ENCODE peak calls at places on chromosomes 6 and 20, in six cellular contexts. One of them, this sample, is unnamed.

GRCh38 chr20:45848969-45849582 is 8.1 kb downstream of the ACOT8 start:
- DNase-seq in myocyte: no peak
- DNase-seq in activated T-cell treated with anti-CD3 and anti-CD28 coated beads for 48 hours: no peak
- DNase-seq in fibroblast of pulmonary artery: no peak
- DNase-seq in stimulated activated CD8-positive, alpha-beta memory T cell treated with anti-CD3 and anti-CD28 coated beads, Interleukin-2, amount 100 ng/mL, for 1 hour: no peak
- DNase-seq in activated gamma-delta T cell treated with anti-CD3 and anti-CD28 coated beads, Interleukin-2, amount 50 U/mL, for 16 hours: no peak
- DNase-seq in this sample: no peak

GRCh38 chr6:43355862-43356590 is 13.4 kb downstream of the ZNF318 start:
- DNase-seq in myocyte: peak; percentile 17
- DNase-seq in activated T-cell treated with anti-CD3 and anti-CD28 coated beads for 48 hours: no peak
- DNase-seq in fibroblast of pulmonary artery: peak; percentile 40
- DNase-seq in stimulated activated CD8-positive, alpha-beta memory T cell treated with anti-CD3 and anti-CD28 coated beads, Interleukin-2, amount 100 ng/mL, for 1 hour: no peak
- DNase-seq in activated gamma-delta T cell treated with anti-CD3 and anti-CD28 coated beads, Interleukin-2, amount 50 U/mL, for 16 hours: no peak
- DNase-seq in this sample: no peak

GRCh38 chr6:169254456-169255316 is 1.0 kb upstream of the THBS2 start:
- DNase-seq in myocyte: no peak
- DNase-seq in activated T-cell treated with anti-CD3 and anti-CD28 coated beads for 48 hours: no peak
- DNase-seq in fibroblast of pulmonary artery: no peak
- DNase-seq in stimulated activated CD8-positive, alpha-beta memory T cell treated with anti-CD3 and anti-CD28 coated beads, Interleukin-2, amount 100 ng/mL, for 1 hour: no peak
- DNase-seq in activated gamma-delta T cell treated with anti-CD3 and anti-CD28 coated beads, Interleukin-2, amount 50 U/mL, for 16 hours: no peak
- DNase-seq in this sample: no peak

GRCh38 chr6:47303861-47304260 is 5.8 kb downstream of the TNFRSF21 start:
- DNase-seq in myocyte: peak; percentile 37
- DNase-seq in activated T-cell treated with anti-CD3 and anti-CD28 coated beads for 48 hours: no peak
- DNase-seq in fibroblast of pulmonary artery: no peak
- DNase-seq in stimulated activated CD8-positive, alpha-beta memory T cell treated with anti-CD3 and anti-CD28 coated beads, Interleukin-2, amount 100 ng/mL, for 1 hour: no peak
- DNase-seq in activated gamma-delta T cell treated with anti-CD3 and anti-CD28 coated beads, Interleukin-2, amount 50 U/mL, for 16 hours: no peak
- DNase-seq in this sample: no peak

GRCh38 chr20:35443003-35443402 is 5.0 kb upstream of the GDF5 start:
- DNase-seq in myocyte: peak; percentile 57
- DNase-seq in activated T-cell treated with anti-CD3 and anti-CD28 coated beads for 48 hours: no peak
- DNase-seq in fibroblast of pulmonary artery: peak; percentile 58
- DNase-seq in stimulated activated CD8-positive, alpha-beta memory T cell treated with anti-CD3 and anti-CD28 coated beads, Interleukin-2, amount 100 ng/mL, for 1 hour: no peak
- DNase-seq in activated gamma-delta T cell treated with anti-CD3 and anti-CD28 coated beads, Interleukin-2, amount 50 U/mL, for 16 hours: no peak
- DNase-seq in this sample: no peak

GRCh38 chr6:113697642-113698410 is 159.3 kb upstream of the MARCKS start:
- DNase-seq in myocyte: peak; percentile 80
- DNase-seq in activated T-cell treated with anti-CD3 and anti-CD28 coated beads for 48 hours: no peak
- DNase-seq in fibroblast of pulmonary artery: peak; percentile 81
- DNase-seq in stimulated activated CD8-positive, alpha-beta memory T cell treated with anti-CD3 and anti-CD28 coated beads, Interleukin-2, amount 100 ng/mL, for 1 hour: no peak
- DNase-seq in activated gamma-delta T cell treated with anti-CD3 and anti-CD28 coated beads, Interleukin-2, amount 50 U/mL, for 16 hours: no peak
- DNase-seq in this sample: no peak

GRCh38 chr6:43759926-43760798 is 9.8 kb upstream of the VEGFA start:
- DNase-seq in myocyte: no peak
- DNase-seq in activated T-cell treated with anti-CD3 and anti-CD28 coated beads for 48 hours: no peak
- DNase-seq in fibroblast of pulmonary artery: no peak
- DNase-seq in stimulated activated CD8-positive, alpha-beta memory T cell treated with anti-CD3 and anti-CD28 coated beads, Interleukin-2, amount 100 ng/mL, for 1 hour: no peak
- DNase-seq in activated gamma-delta T cell treated with anti-CD3 and anti-CD28 coated beads, Interleukin-2, amount 50 U/mL, for 16 hours: no peak
- DNase-seq in this sample: no peak

GRCh38 chr6:21159465-21159864 is 434.1 kb upstream of the SOX4 start:
- DNase-seq in myocyte: no peak
- DNase-seq in activated T-cell treated with anti-CD3 and anti-CD28 coated beads for 48 hours: no peak
- DNase-seq in fibroblast of pulmonary artery: no peak
- DNase-seq in stimulated activated CD8-positive, alpha-beta memory T cell treated with anti-CD3 and anti-CD28 coated beads, Interleukin-2, amount 100 ng/mL, for 1 hour: no peak
- DNase-seq in activated gamma-delta T cell treated with anti-CD3 and anti-CD28 coated beads, Interleukin-2, amount 50 U/mL, for 16 hours: no peak
- DNase-seq in this sample: no peak

GRCh38 chr6:71602385-71602949 is 283.9 kb upstream of the RIMS1 start:
- DNase-seq in myocyte: peak; percentile 17
- DNase-seq in activated T-cell treated with anti-CD3 and anti-CD28 coated beads for 48 hours: no peak
- DNase-seq in fibroblast of pulmonary artery: peak; percentile 42
- DNase-seq in stimulated activated CD8-positive, alpha-beta memory T cell treated with anti-CD3 and anti-CD28 coated beads, Interleukin-2, amount 100 ng/mL, for 1 hour: no peak
- DNase-seq in activated gamma-delta T cell treated with anti-CD3 and anti-CD28 coated beads, Interleukin-2, amount 50 U/mL, for 16 hours: no peak
- DNase-seq in this sample: no peak

GRCh38 chr6:52149076-52149475 is 37.1 kb upstream of the IL17A start:
- DNase-seq in myocyte: peak; percentile 67
- DNase-seq in activated T-cell treated with anti-CD3 and anti-CD28 coated beads for 48 hours: no peak
- DNase-seq in fibroblast of pulmonary artery: no peak
- DNase-seq in stimulated activated CD8-positive, alpha-beta memory T cell treated with anti-CD3 and anti-CD28 coated beads, Interleukin-2, amount 100 ng/mL, for 1 hour: no peak
- DNase-seq in activated gamma-delta T cell treated with anti-CD3 and anti-CD28 coated beads, Interleukin-2, amount 50 U/mL, for 16 hours: no peak
- DNase-seq in this sample: no peak

GRCh38 chr6:119347466-119348307 is 1.9 kb downstream of the MAN1A1 start:
- DNase-seq in myocyte: no peak
- DNase-seq in activated T-cell treated with anti-CD3 and anti-CD28 coated beads for 48 hours: peak; percentile 4
- DNase-seq in fibroblast of pulmonary artery: no peak
- DNase-seq in stimulated activated CD8-positive, alpha-beta memory T cell treated with anti-CD3 and anti-CD28 coated beads, Interleukin-2, amount 100 ng/mL, for 1 hour: peak; percentile 11
- DNase-seq in activated gamma-delta T cell treated with anti-CD3 and anti-CD28 coated beads, Interleukin-2, amount 50 U/mL, for 16 hours: no peak
- DNase-seq in this sample: no peak

GRCh38 chr20:51631011-51631950 is 88.8 kb upstream of the NFATC2 start:
- DNase-seq in myocyte: peak; percentile 74
- DNase-seq in activated T-cell treated with anti-CD3 and anti-CD28 coated beads for 48 hours: peak; percentile 30
- DNase-seq in fibroblast of pulmonary artery: peak; percentile 100
- DNase-seq in stimulated activated CD8-positive, alpha-beta memory T cell treated with anti-CD3 and anti-CD28 coated beads, Interleukin-2, amount 100 ng/mL, for 1 hour: no peak
- DNase-seq in activated gamma-delta T cell treated with anti-CD3 and anti-CD28 coated beads, Interleukin-2, amount 50 U/mL, for 16 hours: no peak
- DNase-seq in this sample: no peak

GRCh38 chr20:51372966-51373365 is 169.6 kb downstream of the NFATC2 start:
- DNase-seq in myocyte: no peak
- DNase-seq in activated T-cell treated with anti-CD3 and anti-CD28 coated beads for 48 hours: no peak
- DNase-seq in fibroblast of pulmonary artery: no peak
- DNase-seq in stimulated activated CD8-positive, alpha-beta memory T cell treated with anti-CD3 and anti-CD28 coated beads, Interleukin-2, amount 100 ng/mL, for 1 hour: no peak
- DNase-seq in activated gamma-delta T cell treated with anti-CD3 and anti-CD28 coated beads, Interleukin-2, amount 50 U/mL, for 16 hours: no peak
- DNase-seq in this sample: no peak

GRCh38 chr20:37315293-37316110 is 26.0 kb downstream of the MANBAL start:
- DNase-seq in myocyte: peak; percentile 61
- DNase-seq in activated T-cell treated with anti-CD3 and anti-CD28 coated beads for 48 hours: no peak
- DNase-seq in fibroblast of pulmonary artery: peak; percentile 76
- DNase-seq in stimulated activated CD8-positive, alpha-beta memory T cell treated with anti-CD3 and anti-CD28 coated beads, Interleukin-2, amount 100 ng/mL, for 1 hour: no peak
- DNase-seq in activated gamma-delta T cell treated with anti-CD3 and anti-CD28 coated beads, Interleukin-2, amount 50 U/mL, for 16 hours: no peak
- DNase-seq in this sample: no peak

GRCh38 chr6:52363222-52363867 is 1.4 kb downstream of the PAQR8 start:
- DNase-seq in myocyte: no peak
- DNase-seq in activated T-cell treated with anti-CD3 and anti-CD28 coated beads for 48 hours: no peak
- DNase-seq in fibroblast of pulmonary artery: no peak
- DNase-seq in stimulated activated CD8-positive, alpha-beta memory T cell treated with anti-CD3 and anti-CD28 coated beads, Interleukin-2, amount 100 ng/mL, for 1 hour: no peak
- DNase-seq in activated gamma-delta T cell treated with anti-CD3 and anti-CD28 coated beads, Interleukin-2, amount 50 U/mL, for 16 hours: no peak
- DNase-seq in this sample: no peak

GRCh38 chr6:125943528-125944433 is 12.8 kb upstream of the HINT3 start:
- DNase-seq in myocyte: no peak
- DNase-seq in activated T-cell treated with anti-CD3 and anti-CD28 coated beads for 48 hours: no peak
- DNase-seq in fibroblast of pulmonary artery: no peak
- DNase-seq in stimulated activated CD8-positive, alpha-beta memory T cell treated with anti-CD3 and anti-CD28 coated beads, Interleukin-2, amount 100 ng/mL, for 1 hour: no peak
- DNase-seq in activated gamma-delta T cell treated with anti-CD3 and anti-CD28 coated beads, Interleukin-2, amount 50 U/mL, for 16 hours: no peak
- DNase-seq in this sample: no peak

GRCh38 chr20:63577317-63577894 is 3.4 kb upstream of the HELZ2 start:
- DNase-seq in myocyte: no peak
- DNase-seq in activated T-cell treated with anti-CD3 and anti-CD28 coated beads for 48 hours: no peak
- DNase-seq in fibroblast of pulmonary artery: no peak
- DNase-seq in stimulated activated CD8-positive, alpha-beta memory T cell treated with anti-CD3 and anti-CD28 coated beads, Interleukin-2, amount 100 ng/mL, for 1 hour: no peak
- DNase-seq in activated gamma-delta T cell treated with anti-CD3 and anti-CD28 coated beads, Interleukin-2, amount 50 U/mL, for 16 hours: no peak
- DNase-seq in this sample: no peak

GRCh38 chr6:163983601-163984445 is 569.3 kb downstream of the QKI start:
- DNase-seq in myocyte: peak; percentile 11
- DNase-seq in activated T-cell treated with anti-CD3 and anti-CD28 coated beads for 48 hours: no peak
- DNase-seq in fibroblast of pulmonary artery: no peak
- DNase-seq in stimulated activated CD8-positive, alpha-beta memory T cell treated with anti-CD3 and anti-CD28 coated beads, Interleukin-2, amount 100 ng/mL, for 1 hour: no peak
- DNase-seq in activated gamma-delta T cell treated with anti-CD3 and anti-CD28 coated beads, Interleukin-2, amount 50 U/mL, for 16 hours: no peak
- DNase-seq in this sample: no peak

GRCh38 chr6:7507600-7507999 is 33.9 kb upstream of the DSP start:
- DNase-seq in myocyte: no peak
- DNase-seq in activated T-cell treated with anti-CD3 and anti-CD28 coated beads for 48 hours: no peak
- DNase-seq in fibroblast of pulmonary artery: no peak
- DNase-seq in stimulated activated CD8-positive, alpha-beta memory T cell treated with anti-CD3 and anti-CD28 coated beads, Interleukin-2, amount 100 ng/mL, for 1 hour: no peak
- DNase-seq in activated gamma-delta T cell treated with anti-CD3 and anti-CD28 coated beads, Interleukin-2, amount 50 U/mL, for 16 hours: no peak
- DNase-seq in this sample: no peak

GRCh38 chr6:165986647-165987482 is 180.8 kb downstream of the TBXT start:
- DNase-seq in myocyte: peak; percentile 24
- DNase-seq in activated T-cell treated with anti-CD3 and anti-CD28 coated beads for 48 hours: no peak
- DNase-seq in fibroblast of pulmonary artery: peak; percentile 54
- DNase-seq in stimulated activated CD8-positive, alpha-beta memory T cell treated with anti-CD3 and anti-CD28 coated beads, Interleukin-2, amount 100 ng/mL, for 1 hour: no peak
- DNase-seq in activated gamma-delta T cell treated with anti-CD3 and anti-CD28 coated beads, Interleukin-2, amount 50 U/mL, for 16 hours: no peak
- DNase-seq in this sample: no peak

GRCh38 chr6:139759086-139759485 is 384.6 kb upstream of the CITED2 start:
- DNase-seq in myocyte: no peak
- DNase-seq in activated T-cell treated with anti-CD3 and anti-CD28 coated beads for 48 hours: no peak
- DNase-seq in fibroblast of pulmonary artery: no peak
- DNase-seq in stimulated activated CD8-positive, alpha-beta memory T cell treated with anti-CD3 and anti-CD28 coated beads, Interleukin-2, amount 100 ng/mL, for 1 hour: no peak
- DNase-seq in activated gamma-delta T cell treated with anti-CD3 and anti-CD28 coated beads, Interleukin-2, amount 50 U/mL, for 16 hours: no peak
- DNase-seq in this sample: no peak

GRCh38 chr6:40988634-40989033 is 50.4 kb downstream of the UNC5CL start:
- DNase-seq in myocyte: no peak
- DNase-seq in activated T-cell treated with anti-CD3 and anti-CD28 coated beads for 48 hours: no peak
- DNase-seq in fibroblast of pulmonary artery: no peak
- DNase-seq in stimulated activated CD8-positive, alpha-beta memory T cell treated with anti-CD3 and anti-CD28 coated beads, Interleukin-2, amount 100 ng/mL, for 1 hour: no peak
- DNase-seq in activated gamma-delta T cell treated with anti-CD3 and anti-CD28 coated beads, Interleukin-2, amount 50 U/mL, for 16 hours: no peak
- DNase-seq in this sample: no peak

GRCh38 chr20:32157611-32158010 is 48.1 kb downstream of the TM9SF4 start:
- DNase-seq in myocyte: no peak
- DNase-seq in activated T-cell treated with anti-CD3 and anti-CD28 coated beads for 48 hours: no peak
- DNase-seq in fibroblast of pulmonary artery: no peak
- DNase-seq in stimulated activated CD8-positive, alpha-beta memory T cell treated with anti-CD3 and anti-CD28 coated beads, Interleukin-2, amount 100 ng/mL, for 1 hour: no peak
- DNase-seq in activated gamma-delta T cell treated with anti-CD3 and anti-CD28 coated beads, Interleukin-2, amount 50 U/mL, for 16 hours: no peak
- DNase-seq in this sample: no peak

GRCh38 chr6:139888691-139889122 is 514.3 kb upstream of the CITED2 start:
- DNase-seq in myocyte: no peak
- DNase-seq in activated T-cell treated with anti-CD3 and anti-CD28 coated beads for 48 hours: no peak
- DNase-seq in fibroblast of pulmonary artery: peak; percentile 25
- DNase-seq in stimulated activated CD8-positive, alpha-beta memory T cell treated with anti-CD3 and anti-CD28 coated beads, Interleukin-2, amount 100 ng/mL, for 1 hour: no peak
- DNase-seq in activated gamma-delta T cell treated with anti-CD3 and anti-CD28 coated beads, Interleukin-2, amount 50 U/mL, for 16 hours: no peak
- DNase-seq in this sample: no peak

GRCh38 chr20:48574383-48574782 is 253.4 kb downstream of the PREX1 start:
- DNase-seq in myocyte: no peak
- DNase-seq in activated T-cell treated with anti-CD3 and anti-CD28 coated beads for 48 hours: no peak
- DNase-seq in fibroblast of pulmonary artery: peak; percentile 10
- DNase-seq in stimulated activated CD8-positive, alpha-beta memory T cell treated with anti-CD3 and anti-CD28 coated beads, Interleukin-2, amount 100 ng/mL, for 1 hour: no peak
- DNase-seq in activated gamma-delta T cell treated with anti-CD3 and anti-CD28 coated beads, Interleukin-2, amount 50 U/mL, for 16 hours: no peak
- DNase-seq in this sample: no peak

GRCh38 chr6:117304446-117304845 is 39.1 kb downstream of the VGLL2 start:
- DNase-seq in myocyte: no peak
- DNase-seq in activated T-cell treated with anti-CD3 and anti-CD28 coated beads for 48 hours: no peak
- DNase-seq in fibroblast of pulmonary artery: no peak
- DNase-seq in stimulated activated CD8-positive, alpha-beta memory T cell treated with anti-CD3 and anti-CD28 coated beads, Interleukin-2, amount 100 ng/mL, for 1 hour: no peak
- DNase-seq in activated gamma-delta T cell treated with anti-CD3 and anti-CD28 coated beads, Interleukin-2, amount 50 U/mL, for 16 hours: no peak
- DNase-seq in this sample: no peak

GRCh38 chr6:138537090-138537489 is 37.8 kb upstream of the NHSL1 start:
- DNase-seq in myocyte: no peak
- DNase-seq in activated T-cell treated with anti-CD3 and anti-CD28 coated beads for 48 hours: no peak
- DNase-seq in fibroblast of pulmonary artery: peak; percentile 83
- DNase-seq in stimulated activated CD8-positive, alpha-beta memory T cell treated with anti-CD3 and anti-CD28 coated beads, Interleukin-2, amount 100 ng/mL, for 1 hour: no peak
- DNase-seq in activated gamma-delta T cell treated with anti-CD3 and anti-CD28 coated beads, Interleukin-2, amount 50 U/mL, for 16 hours: no peak
- DNase-seq in this sample: no peak

GRCh38 chr6:28141500-28142329 is at the start of gene ZKSCAN8:
- DNase-seq in myocyte: peak; percentile 94
- DNase-seq in activated T-cell treated with anti-CD3 and anti-CD28 coated beads for 48 hours: peak; percentile 69
- DNase-seq in fibroblast of pulmonary artery: peak; percentile 89
- DNase-seq in stimulated activated CD8-positive, alpha-beta memory T cell treated with anti-CD3 and anti-CD28 coated beads, Interleukin-2, amount 100 ng/mL, for 1 hour: peak; percentile 53
- DNase-seq in activated gamma-delta T cell treated with anti-CD3 and anti-CD28 coated beads, Interleukin-2, amount 50 U/mL, for 16 hours: peak; percentile 62
- DNase-seq in this sample: peak; percentile 55

GRCh38 chr20:31569163-31570020 is 35.7 kb upstream of the ID1 start:
- DNase-seq in myocyte: peak; percentile 65
- DNase-seq in activated T-cell treated with anti-CD3 and anti-CD28 coated beads for 48 hours: peak; percentile 49
- DNase-seq in fibroblast of pulmonary artery: peak; percentile 57
- DNase-seq in stimulated activated CD8-positive, alpha-beta memory T cell treated with anti-CD3 and anti-CD28 coated beads, Interleukin-2, amount 100 ng/mL, for 1 hour: peak; percentile 12
- DNase-seq in activated gamma-delta T cell treated with anti-CD3 and anti-CD28 coated beads, Interleukin-2, amount 50 U/mL, for 16 hours: peak; percentile 55
- DNase-seq in this sample: peak; percentile 30